ENCODE peak calls at places on chromosomes 11 and 22, in ten cellular contexts. One of them, this sample, is unnamed.
A peak's percentile ranks its signal among the peaks of the same experiment; 100 is the strongest.

GRCh38 chr11:36467913-36468312 is 42.2 kb downstream of the TRAF6 start:
- DNase-seq in pancreas: no peak
- DNase-seq in neural progenitor cell: no peak
- DNase-seq in GM12865: no peak
- DNase-seq in fibroblast of mammary gland: no peak
- DNase-seq in left lung: no peak
- DNase-seq in thoracic aorta: no peak
- DNase-seq in CD8-positive, alpha-beta T cell: no peak
- DNase-seq in kidney epithelial cell: no peak
- DNase-seq in cardiac fibroblast: no peak
- DNase-seq in this sample: no peak

GRCh38 chr11:63839508-63840355 is 822 bp downstream of the MARK2 start:
- DNase-seq in neural progenitor cell: peak; percentile 50
- DNase-seq in pancreas: peak; percentile 55
- DNase-seq in CD8-positive, alpha-beta T cell: peak; percentile 36
- DNase-seq in kidney epithelial cell: no peak
- DNase-seq in GM12865: peak; percentile 55
- DNase-seq in fibroblast of mammary gland: no peak
- DNase-seq in cardiac fibroblast: no peak
- DNase-seq in thoracic aorta: no peak
- DNase-seq in left lung: peak; percentile 53
- DNase-seq in this sample: no peak

GRCh38 chr11:40388097-40388818 is 1071.2 kb downstream of the LRRC4C start:
- DNase-seq in left lung: no peak
- DNase-seq in thoracic aorta: no peak
- DNase-seq in neural progenitor cell: no peak
- DNase-seq in fibroblast of mammary gland: peak; percentile 81
- DNase-seq in pancreas: no peak
- DNase-seq in cardiac fibroblast: no peak
- DNase-seq in GM12865: no peak
- DNase-seq in kidney epithelial cell: peak; percentile 54
- DNase-seq in CD8-positive, alpha-beta T cell: no peak
- DNase-seq in this sample: peak; percentile 41

GRCh38 chr11:68939583-68940555 is 36.2 kb downstream of the IGHMBP2 start:
- DNase-seq in pancreas: no peak
- DNase-seq in fibroblast of mammary gland: no peak
- DNase-seq in GM12865: no peak
- DNase-seq in neural progenitor cell: no peak
- DNase-seq in cardiac fibroblast: no peak
- DNase-seq in kidney epithelial cell: no peak
- DNase-seq in left lung: no peak
- DNase-seq in CD8-positive, alpha-beta T cell: no peak
- DNase-seq in thoracic aorta: no peak
- DNase-seq in this sample: no peak

GRCh38 chr11:104161751-104162450 is 2.0 kb downstream of the PDGFD start:
- DNase-seq in left lung: no peak
- DNase-seq in thoracic aorta: no peak
- DNase-seq in cardiac fibroblast: peak; percentile 33
- DNase-seq in fibroblast of mammary gland: no peak
- DNase-seq in neural progenitor cell: no peak
- DNase-seq in kidney epithelial cell: no peak
- DNase-seq in GM12865: no peak
- DNase-seq in pancreas: no peak
- DNase-seq in CD8-positive, alpha-beta T cell: no peak
- DNase-seq in this sample: no peak

GRCh38 chr22:30486661-30487115 is 14.9 kb upstream of the SEC14L3 start:
- DNase-seq in cardiac fibroblast: no peak
- DNase-seq in pancreas: peak; percentile 55
- DNase-seq in kidney epithelial cell: no peak
- DNase-seq in GM12865: no peak
- DNase-seq in fibroblast of mammary gland: no peak
- DNase-seq in left lung: no peak
- DNase-seq in CD8-positive, alpha-beta T cell: no peak
- DNase-seq in thoracic aorta: no peak
- DNase-seq in neural progenitor cell: no peak
- DNase-seq in this sample: no peak

GRCh38 chr11:34027516-34028406 is 23.8 kb upstream of the CAPRIN1 start:
- DNase-seq in thoracic aorta: no peak
- DNase-seq in pancreas: peak; percentile 70
- DNase-seq in CD8-positive, alpha-beta T cell: no peak
- DNase-seq in GM12865: no peak
- DNase-seq in neural progenitor cell: no peak
- DNase-seq in kidney epithelial cell: no peak
- DNase-seq in fibroblast of mammary gland: no peak
- DNase-seq in cardiac fibroblast: no peak
- DNase-seq in left lung: no peak
- DNase-seq in this sample: no peak

GRCh38 chr11:86063536-86063935 is 5.3 kb downstream of the PICALM start:
- DNase-seq in fibroblast of mammary gland: peak; percentile 51
- DNase-seq in left lung: no peak
- DNase-seq in neural progenitor cell: no peak
- DNase-seq in GM12865: no peak
- DNase-seq in pancreas: no peak
- DNase-seq in kidney epithelial cell: no peak
- DNase-seq in thoracic aorta: no peak
- DNase-seq in cardiac fibroblast: peak; percentile 32
- DNase-seq in CD8-positive, alpha-beta T cell: no peak
- DNase-seq in this sample: peak; percentile 52

GRCh38 chr11:64369440-64370135 is 10.6 kb downstream of the RPS6KA4 start:
- DNase-seq in neural progenitor cell: no peak
- DNase-seq in kidney epithelial cell: no peak
- DNase-seq in cardiac fibroblast: no peak
- DNase-seq in CD8-positive, alpha-beta T cell: no peak
- DNase-seq in thoracic aorta: no peak
- DNase-seq in pancreas: no peak
- DNase-seq in GM12865: no peak
- DNase-seq in left lung: no peak
- DNase-seq in fibroblast of mammary gland: no peak
- DNase-seq in this sample: no peak

GRCh38 chr11:28887681-28888080 is 779.5 kb downstream of the METTL15 start:
- DNase-seq in fibroblast of mammary gland: no peak
- DNase-seq in thoracic aorta: no peak
- DNase-seq in CD8-positive, alpha-beta T cell: no peak
- DNase-seq in kidney epithelial cell: no peak
- DNase-seq in pancreas: no peak
- DNase-seq in left lung: no peak
- DNase-seq in GM12865: no peak
- DNase-seq in cardiac fibroblast: peak; percentile 34
- DNase-seq in neural progenitor cell: no peak
- DNase-seq in this sample: no peak

GRCh38 chr11:86360775-86361395 is 13.8 kb upstream of the CCDC81 start:
- DNase-seq in thoracic aorta: no peak
- DNase-seq in left lung: no peak
- DNase-seq in CD8-positive, alpha-beta T cell: no peak
- DNase-seq in GM12865: no peak
- DNase-seq in neural progenitor cell: peak; percentile 48
- DNase-seq in cardiac fibroblast: peak; percentile 72
- DNase-seq in kidney epithelial cell: no peak
- DNase-seq in fibroblast of mammary gland: peak; percentile 68
- DNase-seq in pancreas: no peak
- DNase-seq in this sample: peak; percentile 67

GRCh38 chr11:62508336-62509058 is 38.1 kb downstream of the AHNAK start:
- DNase-seq in cardiac fibroblast: peak; percentile 63
- DNase-seq in left lung: peak; percentile 79
- DNase-seq in fibroblast of mammary gland: no peak
- DNase-seq in thoracic aorta: no peak
- DNase-seq in neural progenitor cell: peak; percentile 87
- DNase-seq in GM12865: peak; percentile 16
- DNase-seq in pancreas: peak; percentile 67
- DNase-seq in CD8-positive, alpha-beta T cell: no peak
- DNase-seq in kidney epithelial cell: peak; percentile 70
- DNase-seq in this sample: peak; percentile 64
- TF ChIP-seq CTCF in cardiac fibroblast: no peak
- TF ChIP-seq CTCF in left lung: peak; percentile 60
- TF ChIP-seq CTCF in fibroblast of mammary gland: peak; percentile 27
- TF ChIP-seq CTCF in thoracic aorta: peak; percentile 57
- TF ChIP-seq CTCF in neural progenitor cell: peak; percentile 59
- TF ChIP-seq CTCF in GM12865: peak; percentile 32
- TF ChIP-seq CTCF in pancreas: peak; percentile 32
- TF ChIP-seq CTCF in CD8-positive, alpha-beta T cell: no peak
- TF ChIP-seq CTCF in kidney epithelial cell: peak; percentile 76
- TF ChIP-seq CTCF in this sample: peak; percentile 67

GRCh38 chr11:123261345-123262106 is 66.5 kb upstream of the CLMP start:
- DNase-seq in fibroblast of mammary gland: peak; percentile 73
- DNase-seq in cardiac fibroblast: peak; percentile 80
- DNase-seq in thoracic aorta: peak; percentile 37
- DNase-seq in neural progenitor cell: peak; percentile 90
- DNase-seq in pancreas: peak; percentile 81
- DNase-seq in kidney epithelial cell: peak; percentile 28
- DNase-seq in CD8-positive, alpha-beta T cell: peak; percentile 61
- DNase-seq in left lung: peak; percentile 86
- DNase-seq in GM12865: peak; percentile 74
- DNase-seq in this sample: peak; percentile 76
- H3K4me3 ChIP-seq in fibroblast of mammary gland: peak overlapping the region; percentile 8
- H3K4me3 ChIP-seq in cardiac fibroblast: peak overlapping the region; percentile 28
- H3K4me3 ChIP-seq in thoracic aorta: peak overlapping the region; percentile 60
- H3K4me3 ChIP-seq in neural progenitor cell: no peak overlapping the region
- H3K4me3 ChIP-seq in pancreas: no peak overlapping the region
- H3K4me3 ChIP-seq in kidney epithelial cell: no peak overlapping the region
- H3K4me3 ChIP-seq in CD8-positive, alpha-beta T cell: no peak overlapping the region
- H3K4me3 ChIP-seq in left lung: no peak overlapping the region
- H3K4me3 ChIP-seq in GM12865: no peak overlapping the region
- H3K4me3 ChIP-seq in this sample: no peak overlapping the region

GRCh38 chr11:9123595-9124304 is 32.4 kb upstream of the SCUBE2 start:
- DNase-seq in pancreas: no peak
- DNase-seq in cardiac fibroblast: no peak
- DNase-seq in neural progenitor cell: no peak
- DNase-seq in fibroblast of mammary gland: no peak
- DNase-seq in GM12865: no peak
- DNase-seq in kidney epithelial cell: no peak
- DNase-seq in thoracic aorta: no peak
- DNase-seq in CD8-positive, alpha-beta T cell: no peak
- DNase-seq in left lung: no peak
- DNase-seq in this sample: no peak

GRCh38 chr11:9121397-9121796 is 30.0 kb upstream of the SCUBE2 start:
- DNase-seq in CD8-positive, alpha-beta T cell: no peak
- DNase-seq in fibroblast of mammary gland: no peak
- DNase-seq in kidney epithelial cell: no peak
- DNase-seq in neural progenitor cell: no peak
- DNase-seq in pancreas: no peak
- DNase-seq in cardiac fibroblast: no peak
- DNase-seq in thoracic aorta: no peak
- DNase-seq in left lung: no peak
- DNase-seq in GM12865: no peak
- DNase-seq in this sample: no peak

GRCh38 chr11:9125185-9125886 is 33.9 kb upstream of the SCUBE2 start:
- DNase-seq in left lung: no peak
- DNase-seq in fibroblast of mammary gland: no peak
- DNase-seq in pancreas: no peak
- DNase-seq in CD8-positive, alpha-beta T cell: no peak
- DNase-seq in cardiac fibroblast: no peak
- DNase-seq in thoracic aorta: no peak
- DNase-seq in GM12865: no peak
- DNase-seq in neural progenitor cell: no peak
- DNase-seq in kidney epithelial cell: no peak
- DNase-seq in this sample: no peak

GRCh38 chr11:9118277-9118676 is 26.9 kb upstream of the SCUBE2 start:
- DNase-seq in CD8-positive, alpha-beta T cell: no peak
- DNase-seq in kidney epithelial cell: no peak
- DNase-seq in fibroblast of mammary gland: peak; percentile 46
- DNase-seq in pancreas: no peak
- DNase-seq in GM12865: no peak
- DNase-seq in neural progenitor cell: no peak
- DNase-seq in thoracic aorta: no peak
- DNase-seq in cardiac fibroblast: no peak
- DNase-seq in left lung: no peak
- DNase-seq in this sample: no peak

GRCh38 chr11:9120659-9121350 is 29.4 kb upstream of the SCUBE2 start:
- DNase-seq in pancreas: no peak
- DNase-seq in neural progenitor cell: peak; percentile 77
- DNase-seq in GM12865: peak; percentile 15
- DNase-seq in CD8-positive, alpha-beta T cell: no peak
- DNase-seq in thoracic aorta: no peak
- DNase-seq in fibroblast of mammary gland: no peak
- DNase-seq in left lung: no peak
- DNase-seq in kidney epithelial cell: no peak
- DNase-seq in cardiac fibroblast: no peak
- DNase-seq in this sample: no peak
- TF ChIP-seq CTCF in pancreas: no peak
- TF ChIP-seq CTCF in neural progenitor cell: peak; percentile 77
- TF ChIP-seq CTCF in GM12865: peak; percentile 36
- TF ChIP-seq CTCF in CD8-positive, alpha-beta T cell: no peak
- TF ChIP-seq CTCF in thoracic aorta: no peak
- TF ChIP-seq CTCF in fibroblast of mammary gland: peak; percentile 24
- TF ChIP-seq CTCF in left lung: no peak
- TF ChIP-seq CTCF in kidney epithelial cell: peak; percentile 16
- TF ChIP-seq CTCF in cardiac fibroblast: peak; percentile 21
- TF ChIP-seq CTCF in this sample: peak; percentile 27

GRCh38 chr11:83063073-83063754 is 8.5 kb downstream of the RAB30 start:
- DNase-seq in pancreas: no peak
- DNase-seq in GM12865: peak; percentile 87
- DNase-seq in fibroblast of mammary gland: peak; percentile 66
- DNase-seq in kidney epithelial cell: no peak
- DNase-seq in thoracic aorta: no peak
- DNase-seq in left lung: no peak
- DNase-seq in CD8-positive, alpha-beta T cell: no peak
- DNase-seq in neural progenitor cell: no peak
- DNase-seq in cardiac fibroblast: peak; percentile 55
- DNase-seq in this sample: peak; percentile 81

GRCh38 chr11:83057721-83058120 is 14.0 kb downstream of the RAB30 start:
- DNase-seq in GM12865: no peak
- DNase-seq in thoracic aorta: no peak
- DNase-seq in cardiac fibroblast: no peak
- DNase-seq in fibroblast of mammary gland: no peak
- DNase-seq in left lung: no peak
- DNase-seq in neural progenitor cell: no peak
- DNase-seq in CD8-positive, alpha-beta T cell: no peak
- DNase-seq in kidney epithelial cell: no peak
- DNase-seq in pancreas: no peak
- DNase-seq in this sample: no peak

GRCh38 chr11:83061883-83062282 is 9.8 kb downstream of the RAB30 start:
- DNase-seq in pancreas: no peak
- DNase-seq in GM12865: peak; percentile 92
- DNase-seq in CD8-positive, alpha-beta T cell: no peak
- DNase-seq in cardiac fibroblast: no peak
- DNase-seq in fibroblast of mammary gland: no peak
- DNase-seq in left lung: no peak
- DNase-seq in neural progenitor cell: no peak
- DNase-seq in kidney epithelial cell: no peak
- DNase-seq in thoracic aorta: no peak
- DNase-seq in this sample: no peak

GRCh38 chr11:83064011-83064410 is 7.7 kb downstream of the RAB30 start:
- DNase-seq in pancreas: no peak
- DNase-seq in GM12865: no peak
- DNase-seq in left lung: no peak
- DNase-seq in thoracic aorta: no peak
- DNase-seq in cardiac fibroblast: no peak
- DNase-seq in kidney epithelial cell: no peak
- DNase-seq in CD8-positive, alpha-beta T cell: no peak
- DNase-seq in fibroblast of mammary gland: no peak
- DNase-seq in neural progenitor cell: no peak
- DNase-seq in this sample: no peak

DNA sequence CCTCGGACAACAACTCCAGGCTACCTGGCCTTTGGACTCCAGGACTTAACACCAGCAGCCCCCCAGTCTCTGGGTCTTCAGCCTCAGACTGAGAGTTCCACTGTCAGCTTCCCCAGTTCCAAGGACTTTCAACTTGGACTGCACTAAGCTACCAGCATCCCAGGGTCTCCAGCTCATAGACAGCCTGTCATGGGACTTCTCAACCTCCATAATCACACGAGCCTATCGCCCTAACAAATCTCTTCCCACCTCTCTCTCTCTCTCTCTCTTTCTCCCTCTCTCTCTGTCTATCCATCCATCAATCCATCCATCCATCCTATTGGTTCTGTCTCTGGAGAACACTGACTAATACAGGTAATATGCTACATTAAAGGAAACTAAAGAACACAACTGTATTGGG is 10.7 kb downstream of the RAB30 start:
- DNase-seq in CD8-positive, alpha-beta T cell: no peak
- DNase-seq in left lung: no peak
- DNase-seq in GM12865: no peak
- DNase-seq in pancreas: no peak
- DNase-seq in thoracic aorta: no peak
- DNase-seq in neural progenitor cell: no peak
- DNase-seq in fibroblast of mammary gland: no peak
- DNase-seq in cardiac fibroblast: no peak
- DNase-seq in kidney epithelial cell: no peak
- DNase-seq in this sample: no peak
- H3K4me3 ChIP-seq in CD8-positive, alpha-beta T cell: no peak overlapping the region
- H3K4me3 ChIP-seq in left lung: no peak overlapping the region
- H3K4me3 ChIP-seq in GM12865: no peak overlapping the region
- H3K4me3 ChIP-seq in pancreas: no peak overlapping the region
- H3K4me3 ChIP-seq in thoracic aorta: no peak overlapping the region
- H3K4me3 ChIP-seq in neural progenitor cell: no peak overlapping the region
- H3K4me3 ChIP-seq in fibroblast of mammary gland: no peak overlapping the region
- H3K4me3 ChIP-seq in cardiac fibroblast: no peak overlapping the region
- H3K4me3 ChIP-seq in kidney epithelial cell: no peak overlapping the region
- H3K4me3 ChIP-seq in this sample: no peak overlapping the region